ENCODE peak calls at places on chromosomes 3 and 15, in nine cellular contexts. One of them, this sample, is unnamed.

GRCh38 chr3:152621006-152621868 is 213.7 kb upstream of the P2RY1 start:
- DNase-seq in CD8-positive, alpha-beta T cell: no peak
- DNase-seq in AG04450: no peak
- DNase-seq in HFF-Myc: no peak
- DNase-seq in psoas muscle: no peak
- DNase-seq in foreskin fibroblast: peak
- DNase-seq in AG04449: no peak
- DNase-seq in astrocyte of the spinal cord: peak
- DNase-seq in uterus: no peak
- DNase-seq in this sample: no peak

GRCh38 chr15:39124925-39125625 is 455.8 kb upstream of the THBS1 start:
- DNase-seq in uterus: no peak
- DNase-seq in psoas muscle: no peak
- DNase-seq in foreskin fibroblast: peak
- DNase-seq in astrocyte of the spinal cord: peak
- DNase-seq in AG04449: no peak
- DNase-seq in CD8-positive, alpha-beta T cell: no peak
- DNase-seq in AG04450: no peak
- DNase-seq in HFF-Myc: no peak
- DNase-seq in this sample: no peak

GRCh38 chr15:66454143-66454542 is 43.4 kb downstream of the SNAPC5 start:
- DNase-seq in HFF-Myc: no peak
- DNase-seq in astrocyte of the spinal cord: no peak
- DNase-seq in AG04449: no peak
- DNase-seq in uterus: no peak
- DNase-seq in psoas muscle: no peak
- DNase-seq in AG04450: no peak
- DNase-seq in CD8-positive, alpha-beta T cell: no peak
- DNase-seq in foreskin fibroblast: peak
- DNase-seq in this sample: no peak

GRCh38 chr3:113698891-113699465 is 2.5 kb upstream of the USF3 start:
- DNase-seq in HFF-Myc: no peak
- DNase-seq in CD8-positive, alpha-beta T cell: no peak
- DNase-seq in astrocyte of the spinal cord: no peak
- DNase-seq in foreskin fibroblast: peak
- DNase-seq in uterus: peak
- DNase-seq in AG04449: no peak
- DNase-seq in psoas muscle: no peak
- DNase-seq in AG04450: no peak
- DNase-seq in this sample: no peak

GRCh38 chr3:19074257-19074938 is 73.9 kb upstream of the KCNH8 start:
- DNase-seq in CD8-positive, alpha-beta T cell: no peak
- DNase-seq in psoas muscle: no peak
- DNase-seq in AG04449: no peak
- DNase-seq in AG04450: no peak
- DNase-seq in foreskin fibroblast: no peak
- DNase-seq in astrocyte of the spinal cord: no peak
- DNase-seq in uterus: no peak
- DNase-seq in HFF-Myc: no peak
- DNase-seq in this sample: no peak

GRCh38 chr15:39594056-39594763 is 13.3 kb downstream of the THBS1 start:
- DNase-seq in psoas muscle: no peak
- DNase-seq in AG04449: peak
- DNase-seq in HFF-Myc: no peak
- DNase-seq in CD8-positive, alpha-beta T cell: no peak
- DNase-seq in foreskin fibroblast: no peak
- DNase-seq in uterus: no peak
- DNase-seq in astrocyte of the spinal cord: peak
- DNase-seq in AG04450: no peak
- DNase-seq in this sample: peak

GRCh38 chr3:197542741-197543454 is 12.9 kb downstream of the BDH1 start:
- DNase-seq in psoas muscle: peak
- DNase-seq in CD8-positive, alpha-beta T cell: no peak
- DNase-seq in uterus: no peak
- DNase-seq in HFF-Myc: no peak
- DNase-seq in AG04450: no peak
- DNase-seq in foreskin fibroblast: no peak
- DNase-seq in astrocyte of the spinal cord: no peak
- DNase-seq in AG04449: no peak
- DNase-seq in this sample: no peak

GRCh38 chr15:91889143-91889815 is 35.8 kb downstream of the SLCO3A1 start:
- DNase-seq in AG04450: no peak
- DNase-seq in foreskin fibroblast: no peak
- DNase-seq in CD8-positive, alpha-beta T cell: no peak
- DNase-seq in uterus: no peak
- DNase-seq in AG04449: no peak
- DNase-seq in astrocyte of the spinal cord: no peak
- DNase-seq in psoas muscle: no peak
- DNase-seq in HFF-Myc: no peak
- DNase-seq in this sample: no peak

GRCh38 chr3:30656624-30657141 is 50.3 kb downstream of the TGFBR2 start:
- DNase-seq in AG04449: no peak
- DNase-seq in psoas muscle: no peak
- DNase-seq in HFF-Myc: no peak
- DNase-seq in foreskin fibroblast: no peak
- DNase-seq in AG04450: no peak
- DNase-seq in astrocyte of the spinal cord: no peak
- DNase-seq in uterus: no peak
- DNase-seq in CD8-positive, alpha-beta T cell: no peak
- DNase-seq in this sample: no peak

GRCh38 chr3:30660128-30660525 is 53.7 kb downstream of the TGFBR2 start:
- DNase-seq in psoas muscle: no peak
- DNase-seq in HFF-Myc: no peak
- DNase-seq in AG04449: no peak
- DNase-seq in foreskin fibroblast: no peak
- DNase-seq in uterus: no peak
- DNase-seq in astrocyte of the spinal cord: no peak
- DNase-seq in AG04450: no peak
- DNase-seq in CD8-positive, alpha-beta T cell: no peak
- DNase-seq in this sample: no peak

GRCh38 chr3:30657914-30658313 is 51.5 kb downstream of the TGFBR2 start:
- DNase-seq in CD8-positive, alpha-beta T cell: no peak
- DNase-seq in psoas muscle: no peak
- DNase-seq in HFF-Myc: no peak
- DNase-seq in astrocyte of the spinal cord: no peak
- DNase-seq in AG04449: no peak
- DNase-seq in uterus: no peak
- DNase-seq in AG04450: no peak
- DNase-seq in foreskin fibroblast: peak
- DNase-seq in this sample: no peak

GRCh38 chr3:30659270-30660127 is 53.1 kb downstream of the TGFBR2 start:
- DNase-seq in AG04450: peak
- DNase-seq in CD8-positive, alpha-beta T cell: no peak
- DNase-seq in foreskin fibroblast: peak
- DNase-seq in psoas muscle: no peak
- DNase-seq in HFF-Myc: peak
- DNase-seq in astrocyte of the spinal cord: peak
- DNase-seq in uterus: no peak
- DNase-seq in AG04449: peak
- DNase-seq in this sample: peak

DNA sequence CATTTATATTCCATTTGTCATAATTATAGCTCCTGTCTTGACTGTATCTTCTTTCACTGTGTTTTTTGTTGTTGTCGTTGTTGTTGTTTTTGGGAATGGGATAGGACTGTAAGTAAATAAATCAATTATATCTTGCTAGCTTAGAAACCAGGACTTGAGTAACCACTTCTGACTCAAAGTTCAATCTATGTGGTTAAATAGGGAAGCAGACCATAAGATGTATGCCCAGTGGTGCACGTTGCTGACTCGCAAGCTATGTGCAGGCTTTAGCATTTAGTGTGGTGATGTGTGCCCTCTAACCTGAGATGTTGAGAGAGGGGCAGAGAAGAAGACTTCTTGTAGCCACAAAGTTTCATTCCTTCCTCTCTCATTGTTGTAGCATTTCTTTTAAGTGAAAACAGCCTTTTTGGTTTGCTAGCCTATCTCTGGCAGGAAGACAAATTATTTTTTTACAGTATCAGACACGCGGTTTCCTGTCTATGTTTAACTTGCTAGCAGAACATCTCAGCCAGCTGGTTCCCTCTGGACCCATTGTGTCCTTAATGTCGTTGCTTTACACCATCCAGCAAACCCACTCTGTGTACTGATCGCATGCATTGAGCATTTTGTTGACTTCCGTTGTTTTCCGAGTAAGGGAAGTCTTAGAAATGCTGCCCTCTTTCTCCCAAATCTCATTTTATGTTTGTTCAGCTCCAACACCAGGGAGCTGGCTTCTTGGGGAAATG is 52.1 kb downstream of the TGFBR2 start:
- DNase-seq in foreskin fibroblast: peak
- DNase-seq in HFF-Myc: peak
- DNase-seq in CD8-positive, alpha-beta T cell: peak
- DNase-seq in astrocyte of the spinal cord: peak
- DNase-seq in uterus: no peak
- DNase-seq in psoas muscle: no peak
- DNase-seq in AG04450: peak
- DNase-seq in AG04449: no peak
- DNase-seq in this sample: no peak
- H3K4me3 ChIP-seq in foreskin fibroblast: peak
- H3K4me3 ChIP-seq in HFF-Myc: peak
- H3K4me3 ChIP-seq in CD8-positive, alpha-beta T cell: peak
- H3K4me3 ChIP-seq in astrocyte of the spinal cord: no peak
- H3K4me3 ChIP-seq in uterus: no peak
- H3K4me3 ChIP-seq in psoas muscle: peak
- H3K4me3 ChIP-seq in AG04450: peak
- H3K4me3 ChIP-seq in AG04449: peak
- H3K4me3 ChIP-seq in this sample: no peak

GRCh38 chr3:71987089-71987735 is 202.3 kb upstream of the PROK2 start:
- DNase-seq in AG04449: no peak
- DNase-seq in uterus: no peak
- DNase-seq in AG04450: no peak
- DNase-seq in psoas muscle: no peak
- DNase-seq in HFF-Myc: no peak
- DNase-seq in CD8-positive, alpha-beta T cell: no peak
- DNase-seq in astrocyte of the spinal cord: peak
- DNase-seq in foreskin fibroblast: peak
- DNase-seq in this sample: no peak
- TF ChIP-seq CTCF in AG04449: peak
- TF ChIP-seq CTCF in uterus: no peak
- TF ChIP-seq CTCF in AG04450: peak
- TF ChIP-seq CTCF in psoas muscle: peak
- TF ChIP-seq CTCF in HFF-Myc: peak
- TF ChIP-seq CTCF in CD8-positive, alpha-beta T cell: no peak
- TF ChIP-seq CTCF in astrocyte of the spinal cord: peak
- TF ChIP-seq CTCF in foreskin fibroblast: peak
- TF ChIP-seq CTCF in this sample: peak

GRCh38 chr15:96334705-96335428 is 4.4 kb downstream of the NR2F2 start:
- DNase-seq in AG04450: no peak
- DNase-seq in HFF-Myc: no peak
- DNase-seq in astrocyte of the spinal cord: peak
- DNase-seq in foreskin fibroblast: peak
- DNase-seq in AG04449: no peak
- DNase-seq in CD8-positive, alpha-beta T cell: no peak
- DNase-seq in uterus: no peak
- DNase-seq in psoas muscle: no peak
- DNase-seq in this sample: no peak

GRCh38 chr15:96336643-96337353 is 6.3 kb downstream of the NR2F2 start:
- DNase-seq in AG04450: no peak
- DNase-seq in HFF-Myc: no peak
- DNase-seq in astrocyte of the spinal cord: peak
- DNase-seq in foreskin fibroblast: peak
- DNase-seq in uterus: peak
- DNase-seq in CD8-positive, alpha-beta T cell: no peak
- DNase-seq in AG04449: no peak
- DNase-seq in psoas muscle: no peak
- DNase-seq in this sample: no peak

GRCh38 chr15:96337354-96337990 is 7.0 kb downstream of the NR2F2 start:
- DNase-seq in AG04449: no peak
- DNase-seq in psoas muscle: no peak
- DNase-seq in HFF-Myc: no peak
- DNase-seq in uterus: no peak
- DNase-seq in AG04450: no peak
- DNase-seq in foreskin fibroblast: peak
- DNase-seq in astrocyte of the spinal cord: peak
- DNase-seq in CD8-positive, alpha-beta T cell: no peak
- DNase-seq in this sample: no peak

GRCh38 chr15:96335429-96335807 is 4.9 kb downstream of the NR2F2 start:
- DNase-seq in AG04449: no peak
- DNase-seq in psoas muscle: no peak
- DNase-seq in foreskin fibroblast: peak
- DNase-seq in AG04450: no peak
- DNase-seq in uterus: no peak
- DNase-seq in HFF-Myc: no peak
- DNase-seq in CD8-positive, alpha-beta T cell: no peak
- DNase-seq in astrocyte of the spinal cord: peak
- DNase-seq in this sample: no peak

DNA sequence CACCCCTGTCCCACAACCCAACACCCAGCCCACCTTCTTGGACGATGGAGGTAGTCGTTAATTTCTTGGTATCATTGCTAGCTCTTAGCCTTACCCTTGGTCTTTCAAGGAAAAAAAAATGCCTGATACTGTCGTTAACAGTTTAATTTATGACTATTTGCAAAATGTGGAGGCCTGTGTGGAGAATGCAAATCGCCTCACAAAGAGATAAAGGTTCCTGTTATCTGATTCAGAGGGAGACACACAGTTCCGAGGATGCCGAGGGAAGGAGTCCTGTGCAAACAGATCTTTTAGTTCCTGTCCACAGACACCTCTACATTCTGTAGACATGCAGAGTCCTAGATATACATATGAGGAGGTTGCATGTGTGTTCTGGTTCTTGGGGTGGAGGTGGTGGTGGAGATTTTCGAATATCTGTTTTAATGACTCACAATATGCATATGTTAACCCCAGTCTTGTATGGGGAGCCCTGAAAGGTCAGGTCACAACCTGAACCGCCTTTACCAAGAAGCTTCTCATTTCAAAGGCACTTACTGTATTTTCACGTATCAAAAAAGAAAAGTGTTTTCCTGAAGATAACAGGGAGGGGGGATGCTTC is 5.6 kb downstream of the NR2F2 start:
- DNase-seq in uterus: no peak
- DNase-seq in psoas muscle: no peak
- DNase-seq in AG04450: no peak
- DNase-seq in foreskin fibroblast: peak
- DNase-seq in AG04449: no peak
- DNase-seq in CD8-positive, alpha-beta T cell: no peak
- DNase-seq in astrocyte of the spinal cord: peak
- DNase-seq in HFF-Myc: no peak
- DNase-seq in this sample: no peak
- H3K4me3 ChIP-seq in uterus: peak
- H3K4me3 ChIP-seq in psoas muscle: peak
- H3K4me3 ChIP-seq in AG04450: peak
- H3K4me3 ChIP-seq in foreskin fibroblast: peak
- H3K4me3 ChIP-seq in AG04449: peak
- H3K4me3 ChIP-seq in CD8-positive, alpha-beta T cell: no peak
- H3K4me3 ChIP-seq in astrocyte of the spinal cord: peak
- H3K4me3 ChIP-seq in HFF-Myc: peak
- H3K4me3 ChIP-seq in this sample: peak

GRCh38 chr15:32030795-32031194 is 480 bp downstream of the CHRNA7 start:
- DNase-seq in psoas muscle: no peak
- DNase-seq in HFF-Myc: no peak
- DNase-seq in CD8-positive, alpha-beta T cell: no peak
- DNase-seq in AG04450: no peak
- DNase-seq in uterus: no peak
- DNase-seq in AG04449: no peak
- DNase-seq in foreskin fibroblast: peak
- DNase-seq in astrocyte of the spinal cord: peak
- DNase-seq in this sample: no peak

GRCh38 chr15:32029409-32029861 is 880 bp upstream of the CHRNA7 start:
- DNase-seq in astrocyte of the spinal cord: peak
- DNase-seq in uterus: no peak
- DNase-seq in AG04450: no peak
- DNase-seq in CD8-positive, alpha-beta T cell: no peak
- DNase-seq in foreskin fibroblast: peak
- DNase-seq in psoas muscle: no peak
- DNase-seq in AG04449: no peak
- DNase-seq in HFF-Myc: no peak
- DNase-seq in this sample: no peak

GRCh38 chr15:32028921-32029320 is 1.4 kb upstream of the CHRNA7 start:
- DNase-seq in CD8-positive, alpha-beta T cell: no peak
- DNase-seq in foreskin fibroblast: no peak
- DNase-seq in psoas muscle: no peak
- DNase-seq in uterus: no peak
- DNase-seq in AG04449: no peak
- DNase-seq in HFF-Myc: no peak
- DNase-seq in AG04450: no peak
- DNase-seq in astrocyte of the spinal cord: no peak
- DNase-seq in this sample: no peak

GRCh38 chr15:32033186-32033890 is 3.0 kb downstream of the CHRNA7 start:
- DNase-seq in CD8-positive, alpha-beta T cell: no peak
- DNase-seq in foreskin fibroblast: no peak
- DNase-seq in psoas muscle: no peak
- DNase-seq in uterus: no peak
- DNase-seq in HFF-Myc: no peak
- DNase-seq in astrocyte of the spinal cord: no peak
- DNase-seq in AG04449: no peak
- DNase-seq in AG04450: no peak
- DNase-seq in this sample: no peak

GRCh38 chr15:32029862-32030781 is at the start of gene CHRNA7:
- DNase-seq in astrocyte of the spinal cord: peak
- DNase-seq in foreskin fibroblast: peak
- DNase-seq in uterus: no peak
- DNase-seq in AG04449: no peak
- DNase-seq in AG04450: no peak
- DNase-seq in psoas muscle: peak
- DNase-seq in CD8-positive, alpha-beta T cell: no peak
- DNase-seq in HFF-Myc: no peak
- DNase-seq in this sample: no peak
- TF ChIP-seq CTCF in astrocyte of the spinal cord: peak
- TF ChIP-seq CTCF in foreskin fibroblast: no peak
- TF ChIP-seq CTCF in uterus: no peak
- TF ChIP-seq CTCF in AG04449: peak
- TF ChIP-seq CTCF in AG04450: no peak
- TF ChIP-seq CTCF in psoas muscle: peak
- TF ChIP-seq CTCF in CD8-positive, alpha-beta T cell: no peak
- TF ChIP-seq CTCF in HFF-Myc: no peak
- TF ChIP-seq CTCF in this sample: no peak

This sample was measured in AG09309.